ENCODE peak calls at places on chromosomes 7 and 10, in ten cellular contexts. V is Peyer's patch, J is kidney tubule cell, S is fibroblast of lung, R is NCI-H69, W is ureter, Y is hepatocyte, L is bronchial epithelial cell, X is iPS DF 6.9, O is C1 segment of cervical spinal cord. C is an unnamed sample.

GRCh38 chr7:158185653-158186052 is 402.0 kb downstream of the PTPRN2 start:
- DNase-seq in V (no peak), J (no peak), S (no peak), R (no peak), W (no peak), Y (no peak), L (no peak), X (no peak), O (no peak), C (no peak)

GRCh38 chr7:149097088-149097487 is 6.6 kb upstream of the ZNF786 start:
- DNase-seq in V (no peak), J (peak), S (no peak), R (no peak), W (no peak), Y (no peak), L (no peak), X (no peak), O (no peak), C (no peak)

GRCh38 chr10:77230194-77230593 is 407.4 kb downstream of the KCNMA1 start:
- DNase-seq in V (no peak), J (peak), S (peak), R (no peak), W (no peak), Y (no peak), L (peak), X (no peak), O (no peak), C (no peak)

GRCh38 chr10:11176746-11177145 is 159.1 kb downstream of the CELF2 start:
- DNase-seq in V (no peak), J (no peak), S (no peak), R (no peak), W (no peak), Y (no peak), L (no peak), X (no peak), O (no peak), C (no peak)

GRCh38 chr7:45698527-45699309 is 124.5 kb downstream of the ADCY1 start:
- DNase-seq in V (no peak), J (no peak), S (no peak), R (no peak), W (peak), Y (no peak), L (no peak), X (no peak), O (no peak), C (no peak)

GRCh38 chr10:43857206-43857952 is 208.7 kb upstream of the ZNF32 start:
- DNase-seq in V (peak), J (peak), S (peak), R (no peak), W (no peak), Y (no peak), L (no peak), X (no peak), O (no peak), C (no peak)

GRCh38 chr10:44383749-44384600 is 922 bp downstream of the CXCL12 start:
- DNase-seq in V (no peak), J (peak), S (peak), R (no peak), W (peak), Y (peak), L (no peak), X (no peak), O (no peak), C (no peak)

GRCh38 chr10:99784731-99785441 is 2.4 kb downstream of the ABCC2 start:
- DNase-seq in V (no peak), J (peak), S (no peak), R (no peak), W (no peak), Y (no peak), L (no peak), X (no peak), O (no peak), C (no peak)

GRCh38 chr10:3999642-4000041 is 214.6 kb upstream of the KLF6 start:
- DNase-seq in V (no peak), J (no peak), S (no peak), R (no peak), W (no peak), Y (no peak), L (no peak), X (no peak), O (no peak), C (no peak)

GRCh38 chr10:102988404-102989314 is 70.6 kb downstream of the CNNM2 start:
- DNase-seq in V (no peak), J (no peak), S (peak), R (no peak), W (no peak), Y (peak), L (peak), X (no peak), O (no peak), C (no peak)

GRCh38 chr10:73814896-73815718 is 3.7 kb upstream of the NDST2 start:
- DNase-seq in V (no peak), J (peak), S (no peak), R (peak), W (no peak), Y (no peak), L (no peak), X (no peak), O (no peak), C (no peak)

GRCh38 chr7:101940830-101941229 is 123.4 kb downstream of the CUX1 start:
- DNase-seq in V (peak), J (peak), S (no peak), R (peak), W (no peak), Y (peak), L (no peak), X (no peak), O (no peak), C (peak)

GRCh38 chr10:122114156-122114747 is 125.3 kb downstream of the TACC2 start:
- DNase-seq in V (no peak), J (no peak), S (peak), R (no peak), W (no peak), Y (no peak), L (no peak), X (no peak), O (no peak), C (no peak)

GRCh38 chr7:969403-969802 is 5.9 kb downstream of the COX19 start:
- DNase-seq in V (no peak), J (no peak), S (no peak), R (no peak), W (no peak), Y (no peak), L (no peak), X (no peak), O (no peak), C (no peak)

GRCh38 chr7:38775503-38775902 is 133.5 kb downstream of the VPS41 start:
- DNase-seq in V (no peak), J (no peak), S (no peak), R (peak), W (no peak), Y (no peak), L (no peak), X (no peak), O (no peak), C (peak)

GRCh38 chr10:101646369-101646768 is 48.6 kb downstream of the FBXW4 start:
- DNase-seq in V (no peak), J (no peak), S (no peak), R (no peak), W (no peak), Y (no peak), L (no peak), X (no peak), O (peak), C (no peak)

GRCh38 chr10:6141296-6142151 is 52.7 kb downstream of the RBM17 start:
- DNase-seq in V (no peak), J (peak), S (peak), R (peak), W (no peak), Y (no peak), L (peak), X (no peak), O (peak), C (no peak)

GRCh38 chr10:124041684-124042445 is 51.5 kb downstream of the CHST15 start:
- DNase-seq in V (no peak), J (no peak), S (peak), R (no peak), W (no peak), Y (no peak), L (no peak), X (no peak), O (no peak), C (no peak)

GRCh38 chr7:74097937-74098614 is 14.5 kb downstream of the LIMK1 start:
- DNase-seq in V (no peak), J (peak), S (peak), R (no peak), W (no peak), Y (peak), L (peak), X (no peak), O (no peak), C (no peak)

GRCh38 chr7:27616914-27617548 is 45.7 kb downstream of the HIBADH start:
- DNase-seq in V (no peak), J (peak), S (no peak), R (no peak), W (no peak), Y (no peak), L (peak), X (no peak), O (no peak), C (no peak)

GRCh38 chr10:99429521-99430095 is 816 bp downstream of the GOT1 start:
- DNase-seq in V (no peak), J (peak), S (no peak), R (peak), W (no peak), Y (no peak), L (no peak), X (no peak), O (no peak), C (no peak)

GRCh38 chr7:157519246-157519645 is 182.4 kb downstream of the DNAJB6 start:
- DNase-seq in V (no peak), J (no peak), S (no peak), R (no peak), W (no peak), Y (no peak), L (no peak), X (no peak), O (no peak), C (no peak)

GRCh38 chr7:141333459-141333858 is 217.8 kb upstream of the AGK start:
- DNase-seq in V (no peak), J (no peak), S (no peak), R (no peak), W (no peak), Y (peak), L (no peak), X (peak), O (no peak), C (no peak)

GRCh38 chr10:26311383-26311940 is 94.9 kb downstream of the GAD2 start:
- DNase-seq in V (no peak), J (no peak), S (no peak), R (peak), W (no peak), Y (peak), L (no peak), X (peak), O (no peak), C (no peak)

GRCh38 chr7:137890449-137890916 is 43.7 kb upstream of the DGKI start:
- DNase-seq in V (no peak), J (no peak), S (no peak), R (peak), W (no peak), Y (no peak), L (no peak), X (no peak), O (no peak), C (no peak)

GRCh38 chr7:47183896-47184629 is 397.8 kb downstream of the TNS3 start:
- DNase-seq in V (no peak), J (no peak), S (no peak), R (peak), W (no peak), Y (no peak), L (no peak), X (no peak), O (no peak), C (no peak)

GRCh38 chr7:112080974-112081373 is 125.2 kb downstream of the DOCK4 start:
- DNase-seq in V (no peak), J (peak), S (peak), R (no peak), W (no peak), Y (no peak), L (no peak), X (no peak), O (peak), C (no peak)

GRCh38 chr10:34002896-34003295 is 668.4 kb upstream of the NRP1 start:
- DNase-seq in V (no peak), J (no peak), S (no peak), R (no peak), W (no peak), Y (no peak), L (no peak), X (no peak), O (no peak), C (no peak)

GRCh38 chr7:45073843-45074737 is 14.7 kb downstream of the NACAD start:
- DNase-seq in V (no peak), J (no peak), S (no peak), R (peak), W (no peak), Y (no peak), L (no peak), X (no peak), O (peak), C (peak)

GRCh38 chr10:18438356-18439126 is 212.8 kb downstream of the NSUN6 start:
- DNase-seq in V (no peak), J (no peak), S (no peak), R (no peak), W (no peak), Y (no peak), L (no peak), X (no peak), O (no peak), C (no peak)

GRCh38 chr7:87225696-87226095 is 6.2 kb upstream of the TMEM243 start:
- DNase-seq in V (no peak), J (peak), S (peak), R (no peak), W (no peak), Y (no peak), L (peak), X (no peak), O (no peak), C (no peak)

GRCh38 chr10:14219411-14219810 is 111.3 kb downstream of the FRMD4A start:
- DNase-seq in V (no peak), J (peak), S (no peak), R (no peak), W (no peak), Y (no peak), L (no peak), X (no peak), O (no peak), C (no peak)

GRCh38 chr7:155490697-155491628 is 33.0 kb downstream of the EN2 start:
- DNase-seq in V (no peak), J (peak), S (no peak), R (no peak), W (peak), Y (no peak), L (no peak), X (no peak), O (peak), C (no peak)

GRCh38 chr10:77111611-77112550 is 525.7 kb downstream of the KCNMA1 start:
- DNase-seq in V (no peak), J (peak), S (peak), R (peak), W (no peak), Y (peak), L (peak), X (no peak), O (no peak), C (peak)

GRCh38 chr7:98175260-98175604 is 36.0 kb upstream of the BHLHA15 start:
- DNase-seq in V (no peak), J (no peak), S (no peak), R (no peak), W (no peak), Y (no peak), L (no peak), X (no peak), O (no peak), C (no peak)

C was measured in DMS79 treated with DMSO at 0.1 percent for 48 hours.